ENCODE peak calls at places on chromosomes 11 and 22, in nine cellular contexts. One of them, this sample, is unnamed.

GRCh38 chr22:30299322-30299721 is 10.0 kb upstream of the CASTOR1 start:
- DNase-seq in stimulated activated CD8-positive, alpha-beta memory T cell treated with anti-CD3 and anti-CD28 coated beads, Interleukin-12 subunit alpha, Interleukin-12 subunit beta, amount 100 ng/mL, for 4 hours: no peak
- DNase-seq in H54: no peak
- DNase-seq in pancreas: no peak
- DNase-seq in CD4-positive, alpha-beta T cell: no peak
- DNase-seq in colonic mucosa: no peak
- DNase-seq in fibroblast of lung: no peak
- DNase-seq in activated gamma-delta T cell treated with anti-CD3 and anti-CD28 coated beads, Interleukin-2, amount 50 U/mL, for 16 hours: no peak
- DNase-seq in ureter: no peak
- DNase-seq in this sample: no peak

GRCh38 chr11:10605941-10606381 is 37.5 kb upstream of the LYVE1 start:
- DNase-seq in stimulated activated CD8-positive, alpha-beta memory T cell treated with anti-CD3 and anti-CD28 coated beads, Interleukin-12 subunit alpha, Interleukin-12 subunit beta, amount 100 ng/mL, for 4 hours: no peak
- DNase-seq in H54: peak
- DNase-seq in pancreas: no peak
- DNase-seq in CD4-positive, alpha-beta T cell: no peak
- DNase-seq in colonic mucosa: peak
- DNase-seq in fibroblast of lung: peak
- DNase-seq in activated gamma-delta T cell treated with anti-CD3 and anti-CD28 coated beads, Interleukin-2, amount 50 U/mL, for 16 hours: no peak
- DNase-seq in ureter: no peak
- DNase-seq in this sample: no peak

GRCh38 chr11:73784080-73784634 is 3.5 kb upstream of the MRPL48 start:
- DNase-seq in stimulated activated CD8-positive, alpha-beta memory T cell treated with anti-CD3 and anti-CD28 coated beads, Interleukin-12 subunit alpha, Interleukin-12 subunit beta, amount 100 ng/mL, for 4 hours: no peak
- DNase-seq in H54: no peak
- DNase-seq in pancreas: no peak
- DNase-seq in CD4-positive, alpha-beta T cell: no peak
- DNase-seq in colonic mucosa: no peak
- DNase-seq in fibroblast of lung: peak
- DNase-seq in activated gamma-delta T cell treated with anti-CD3 and anti-CD28 coated beads, Interleukin-2, amount 50 U/mL, for 16 hours: no peak
- DNase-seq in ureter: no peak
- DNase-seq in this sample: peak

GRCh38 chr11:134939046-134939445 is 527.0 kb upstream of the B3GAT1 start:
- DNase-seq in stimulated activated CD8-positive, alpha-beta memory T cell treated with anti-CD3 and anti-CD28 coated beads, Interleukin-12 subunit alpha, Interleukin-12 subunit beta, amount 100 ng/mL, for 4 hours: no peak
- DNase-seq in H54: no peak
- DNase-seq in pancreas: no peak
- DNase-seq in CD4-positive, alpha-beta T cell: no peak
- DNase-seq in colonic mucosa: no peak
- DNase-seq in fibroblast of lung: no peak
- DNase-seq in activated gamma-delta T cell treated with anti-CD3 and anti-CD28 coated beads, Interleukin-2, amount 50 U/mL, for 16 hours: no peak
- DNase-seq in ureter: no peak
- DNase-seq in this sample: no peak

GRCh38 chr11:75140269-75141138 is 10.4 kb upstream of the SLCO2B1 start:
- DNase-seq in stimulated activated CD8-positive, alpha-beta memory T cell treated with anti-CD3 and anti-CD28 coated beads, Interleukin-12 subunit alpha, Interleukin-12 subunit beta, amount 100 ng/mL, for 4 hours: peak
- DNase-seq in H54: peak
- DNase-seq in pancreas: no peak
- DNase-seq in CD4-positive, alpha-beta T cell: peak
- DNase-seq in colonic mucosa: peak
- DNase-seq in fibroblast of lung: peak
- DNase-seq in activated gamma-delta T cell treated with anti-CD3 and anti-CD28 coated beads, Interleukin-2, amount 50 U/mL, for 16 hours: peak
- DNase-seq in ureter: peak
- DNase-seq in this sample: peak

GRCh38 chr11:122883682-122883981 is 1.1 kb downstream of the JHY start:
- DNase-seq in stimulated activated CD8-positive, alpha-beta memory T cell treated with anti-CD3 and anti-CD28 coated beads, Interleukin-12 subunit alpha, Interleukin-12 subunit beta, amount 100 ng/mL, for 4 hours: no peak
- DNase-seq in H54: no peak
- DNase-seq in pancreas: no peak
- DNase-seq in CD4-positive, alpha-beta T cell: no peak
- DNase-seq in colonic mucosa: no peak
- DNase-seq in fibroblast of lung: peak
- DNase-seq in activated gamma-delta T cell treated with anti-CD3 and anti-CD28 coated beads, Interleukin-2, amount 50 U/mL, for 16 hours: no peak
- DNase-seq in ureter: no peak
- DNase-seq in this sample: no peak

GRCh38 chr11:125404811-125405481 is 91.1 kb downstream of the FEZ1 start:
- DNase-seq in stimulated activated CD8-positive, alpha-beta memory T cell treated with anti-CD3 and anti-CD28 coated beads, Interleukin-12 subunit alpha, Interleukin-12 subunit beta, amount 100 ng/mL, for 4 hours: peak
- DNase-seq in H54: peak
- DNase-seq in pancreas: peak
- DNase-seq in CD4-positive, alpha-beta T cell: peak
- DNase-seq in colonic mucosa: peak
- DNase-seq in fibroblast of lung: peak
- DNase-seq in activated gamma-delta T cell treated with anti-CD3 and anti-CD28 coated beads, Interleukin-2, amount 50 U/mL, for 16 hours: peak
- DNase-seq in ureter: peak
- DNase-seq in this sample: peak

GRCh38 chr11:69409812-69410645 is 71.4 kb upstream of the LINC01488 start:
- DNase-seq in stimulated activated CD8-positive, alpha-beta memory T cell treated with anti-CD3 and anti-CD28 coated beads, Interleukin-12 subunit alpha, Interleukin-12 subunit beta, amount 100 ng/mL, for 4 hours: no peak
- DNase-seq in H54: no peak
- DNase-seq in pancreas: no peak
- DNase-seq in CD4-positive, alpha-beta T cell: no peak
- DNase-seq in colonic mucosa: no peak
- DNase-seq in fibroblast of lung: no peak
- DNase-seq in activated gamma-delta T cell treated with anti-CD3 and anti-CD28 coated beads, Interleukin-2, amount 50 U/mL, for 16 hours: no peak
- DNase-seq in ureter: no peak
- DNase-seq in this sample: no peak

GRCh38 chr11:128532016-128532570 is 55.3 kb downstream of the ETS1 start:
- DNase-seq in stimulated activated CD8-positive, alpha-beta memory T cell treated with anti-CD3 and anti-CD28 coated beads, Interleukin-12 subunit alpha, Interleukin-12 subunit beta, amount 100 ng/mL, for 4 hours: no peak
- DNase-seq in H54: no peak
- DNase-seq in pancreas: peak
- DNase-seq in CD4-positive, alpha-beta T cell: no peak
- DNase-seq in colonic mucosa: no peak
- DNase-seq in fibroblast of lung: no peak
- DNase-seq in activated gamma-delta T cell treated with anti-CD3 and anti-CD28 coated beads, Interleukin-2, amount 50 U/mL, for 16 hours: no peak
- DNase-seq in ureter: no peak
- DNase-seq in this sample: no peak

GRCh38 chr22:46104881-46105493 is 45.3 kb upstream of the PPARA start:
- DNase-seq in stimulated activated CD8-positive, alpha-beta memory T cell treated with anti-CD3 and anti-CD28 coated beads, Interleukin-12 subunit alpha, Interleukin-12 subunit beta, amount 100 ng/mL, for 4 hours: no peak
- DNase-seq in H54: no peak
- DNase-seq in pancreas: peak
- DNase-seq in CD4-positive, alpha-beta T cell: no peak
- DNase-seq in colonic mucosa: no peak
- DNase-seq in fibroblast of lung: no peak
- DNase-seq in activated gamma-delta T cell treated with anti-CD3 and anti-CD28 coated beads, Interleukin-2, amount 50 U/mL, for 16 hours: no peak
- DNase-seq in ureter: no peak
- DNase-seq in this sample: no peak

GRCh38 chr11:65776710-65777141 is 4.0 kb downstream of the AP5B1 start:
- DNase-seq in stimulated activated CD8-positive, alpha-beta memory T cell treated with anti-CD3 and anti-CD28 coated beads, Interleukin-12 subunit alpha, Interleukin-12 subunit beta, amount 100 ng/mL, for 4 hours: no peak
- DNase-seq in H54: no peak
- DNase-seq in pancreas: peak
- DNase-seq in CD4-positive, alpha-beta T cell: no peak
- DNase-seq in colonic mucosa: no peak
- DNase-seq in fibroblast of lung: no peak
- DNase-seq in activated gamma-delta T cell treated with anti-CD3 and anti-CD28 coated beads, Interleukin-2, amount 50 U/mL, for 16 hours: no peak
- DNase-seq in ureter: no peak
- DNase-seq in this sample: no peak

GRCh38 chr22:49965291-49966040 is 4.9 kb downstream of the PIM3 start:
- DNase-seq in stimulated activated CD8-positive, alpha-beta memory T cell treated with anti-CD3 and anti-CD28 coated beads, Interleukin-12 subunit alpha, Interleukin-12 subunit beta, amount 100 ng/mL, for 4 hours: peak
- DNase-seq in H54: no peak
- DNase-seq in pancreas: peak
- DNase-seq in CD4-positive, alpha-beta T cell: no peak
- DNase-seq in colonic mucosa: peak
- DNase-seq in fibroblast of lung: no peak
- DNase-seq in activated gamma-delta T cell treated with anti-CD3 and anti-CD28 coated beads, Interleukin-2, amount 50 U/mL, for 16 hours: no peak
- DNase-seq in ureter: peak
- DNase-seq in this sample: no peak

GRCh38 chr11:104089481-104089880 is 53.0 kb downstream of the DDI1 start:
- DNase-seq in stimulated activated CD8-positive, alpha-beta memory T cell treated with anti-CD3 and anti-CD28 coated beads, Interleukin-12 subunit alpha, Interleukin-12 subunit beta, amount 100 ng/mL, for 4 hours: no peak
- DNase-seq in H54: no peak
- DNase-seq in pancreas: no peak
- DNase-seq in CD4-positive, alpha-beta T cell: no peak
- DNase-seq in colonic mucosa: no peak
- DNase-seq in fibroblast of lung: no peak
- DNase-seq in activated gamma-delta T cell treated with anti-CD3 and anti-CD28 coated beads, Interleukin-2, amount 50 U/mL, for 16 hours: no peak
- DNase-seq in ureter: no peak
- DNase-seq in this sample: no peak

GRCh38 chr11:1807628-1807995 is 27.2 kb upstream of the SYT8 start:
- DNase-seq in stimulated activated CD8-positive, alpha-beta memory T cell treated with anti-CD3 and anti-CD28 coated beads, Interleukin-12 subunit alpha, Interleukin-12 subunit beta, amount 100 ng/mL, for 4 hours: no peak
- DNase-seq in H54: no peak
- DNase-seq in pancreas: no peak
- DNase-seq in CD4-positive, alpha-beta T cell: no peak
- DNase-seq in colonic mucosa: no peak
- DNase-seq in fibroblast of lung: no peak
- DNase-seq in activated gamma-delta T cell treated with anti-CD3 and anti-CD28 coated beads, Interleukin-2, amount 50 U/mL, for 16 hours: no peak
- DNase-seq in ureter: no peak
- DNase-seq in this sample: no peak

GRCh38 chr22:38034278-38034882 is 22.8 kb upstream of the PICK1 start:
- DNase-seq in stimulated activated CD8-positive, alpha-beta memory T cell treated with anti-CD3 and anti-CD28 coated beads, Interleukin-12 subunit alpha, Interleukin-12 subunit beta, amount 100 ng/mL, for 4 hours: no peak
- DNase-seq in H54: peak
- DNase-seq in pancreas: no peak
- DNase-seq in CD4-positive, alpha-beta T cell: no peak
- DNase-seq in colonic mucosa: peak
- DNase-seq in fibroblast of lung: peak
- DNase-seq in activated gamma-delta T cell treated with anti-CD3 and anti-CD28 coated beads, Interleukin-2, amount 50 U/mL, for 16 hours: no peak
- DNase-seq in ureter: peak
- DNase-seq in this sample: no peak

GRCh38 chr11:8709002-8709672 is 26.5 kb downstream of the RPL27A start:
- DNase-seq in stimulated activated CD8-positive, alpha-beta memory T cell treated with anti-CD3 and anti-CD28 coated beads, Interleukin-12 subunit alpha, Interleukin-12 subunit beta, amount 100 ng/mL, for 4 hours: no peak
- DNase-seq in H54: no peak
- DNase-seq in pancreas: peak
- DNase-seq in CD4-positive, alpha-beta T cell: no peak
- DNase-seq in colonic mucosa: peak
- DNase-seq in fibroblast of lung: peak
- DNase-seq in activated gamma-delta T cell treated with anti-CD3 and anti-CD28 coated beads, Interleukin-2, amount 50 U/mL, for 16 hours: no peak
- DNase-seq in ureter: peak
- DNase-seq in this sample: no peak

GRCh38 chr11:124768914-124769313 is 6.8 kb upstream of the ESAM start:
- DNase-seq in stimulated activated CD8-positive, alpha-beta memory T cell treated with anti-CD3 and anti-CD28 coated beads, Interleukin-12 subunit alpha, Interleukin-12 subunit beta, amount 100 ng/mL, for 4 hours: no peak
- DNase-seq in H54: no peak
- DNase-seq in pancreas: no peak
- DNase-seq in CD4-positive, alpha-beta T cell: no peak
- DNase-seq in colonic mucosa: peak
- DNase-seq in fibroblast of lung: no peak
- DNase-seq in activated gamma-delta T cell treated with anti-CD3 and anti-CD28 coated beads, Interleukin-2, amount 50 U/mL, for 16 hours: no peak
- DNase-seq in ureter: no peak
- DNase-seq in this sample: no peak

GRCh38 chr22:50059185-50059880 is 1.2 kb upstream of the TTLL8 start:
- DNase-seq in stimulated activated CD8-positive, alpha-beta memory T cell treated with anti-CD3 and anti-CD28 coated beads, Interleukin-12 subunit alpha, Interleukin-12 subunit beta, amount 100 ng/mL, for 4 hours: no peak
- DNase-seq in H54: peak
- DNase-seq in pancreas: no peak
- DNase-seq in CD4-positive, alpha-beta T cell: no peak
- DNase-seq in colonic mucosa: no peak
- DNase-seq in fibroblast of lung: peak
- DNase-seq in activated gamma-delta T cell treated with anti-CD3 and anti-CD28 coated beads, Interleukin-2, amount 50 U/mL, for 16 hours: no peak
- DNase-seq in ureter: no peak
- DNase-seq in this sample: no peak

GRCh38 chr22:19524170-19525115 is at the start of gene CLDN5:
- DNase-seq in stimulated activated CD8-positive, alpha-beta memory T cell treated with anti-CD3 and anti-CD28 coated beads, Interleukin-12 subunit alpha, Interleukin-12 subunit beta, amount 100 ng/mL, for 4 hours: no peak
- DNase-seq in H54: no peak
- DNase-seq in pancreas: no peak
- DNase-seq in CD4-positive, alpha-beta T cell: no peak
- DNase-seq in colonic mucosa: no peak
- DNase-seq in fibroblast of lung: peak
- DNase-seq in activated gamma-delta T cell treated with anti-CD3 and anti-CD28 coated beads, Interleukin-2, amount 50 U/mL, for 16 hours: no peak
- DNase-seq in ureter: no peak
- DNase-seq in this sample: no peak

GRCh38 chr11:109654091-109654490 is 232.1 kb downstream of the C11orf87 start:
- DNase-seq in stimulated activated CD8-positive, alpha-beta memory T cell treated with anti-CD3 and anti-CD28 coated beads, Interleukin-12 subunit alpha, Interleukin-12 subunit beta, amount 100 ng/mL, for 4 hours: no peak
- DNase-seq in H54: no peak
- DNase-seq in pancreas: no peak
- DNase-seq in CD4-positive, alpha-beta T cell: no peak
- DNase-seq in colonic mucosa: no peak
- DNase-seq in fibroblast of lung: no peak
- DNase-seq in activated gamma-delta T cell treated with anti-CD3 and anti-CD28 coated beads, Interleukin-2, amount 50 U/mL, for 16 hours: no peak
- DNase-seq in ureter: no peak
- DNase-seq in this sample: no peak

GRCh38 chr11:87425943-87426342 is 388.2 kb downstream of the TMEM135 start:
- DNase-seq in stimulated activated CD8-positive, alpha-beta memory T cell treated with anti-CD3 and anti-CD28 coated beads, Interleukin-12 subunit alpha, Interleukin-12 subunit beta, amount 100 ng/mL, for 4 hours: no peak
- DNase-seq in H54: no peak
- DNase-seq in pancreas: no peak
- DNase-seq in CD4-positive, alpha-beta T cell: no peak
- DNase-seq in colonic mucosa: no peak
- DNase-seq in fibroblast of lung: no peak
- DNase-seq in activated gamma-delta T cell treated with anti-CD3 and anti-CD28 coated beads, Interleukin-2, amount 50 U/mL, for 16 hours: no peak
- DNase-seq in ureter: no peak
- DNase-seq in this sample: no peak

GRCh38 chr11:45997599-45997998 is 75.1 kb downstream of the LARGE2 start:
- DNase-seq in stimulated activated CD8-positive, alpha-beta memory T cell treated with anti-CD3 and anti-CD28 coated beads, Interleukin-12 subunit alpha, Interleukin-12 subunit beta, amount 100 ng/mL, for 4 hours: no peak
- DNase-seq in H54: no peak
- DNase-seq in pancreas: no peak
- DNase-seq in CD4-positive, alpha-beta T cell: no peak
- DNase-seq in colonic mucosa: no peak
- DNase-seq in fibroblast of lung: no peak
- DNase-seq in activated gamma-delta T cell treated with anti-CD3 and anti-CD28 coated beads, Interleukin-2, amount 50 U/mL, for 16 hours: no peak
- DNase-seq in ureter: no peak
- DNase-seq in this sample: no peak

GRCh38 chr11:134861490-134862107 is 449.6 kb upstream of the B3GAT1 start:
- DNase-seq in stimulated activated CD8-positive, alpha-beta memory T cell treated with anti-CD3 and anti-CD28 coated beads, Interleukin-12 subunit alpha, Interleukin-12 subunit beta, amount 100 ng/mL, for 4 hours: no peak
- DNase-seq in H54: no peak
- DNase-seq in pancreas: no peak
- DNase-seq in CD4-positive, alpha-beta T cell: no peak
- DNase-seq in colonic mucosa: no peak
- DNase-seq in fibroblast of lung: no peak
- DNase-seq in activated gamma-delta T cell treated with anti-CD3 and anti-CD28 coated beads, Interleukin-2, amount 50 U/mL, for 16 hours: no peak
- DNase-seq in ureter: no peak
- DNase-seq in this sample: no peak

GRCh38 chr11:120562806-120563425 is 51.4 kb downstream of the GRIK4 start:
- DNase-seq in stimulated activated CD8-positive, alpha-beta memory T cell treated with anti-CD3 and anti-CD28 coated beads, Interleukin-12 subunit alpha, Interleukin-12 subunit beta, amount 100 ng/mL, for 4 hours: no peak
- DNase-seq in H54: no peak
- DNase-seq in pancreas: no peak
- DNase-seq in CD4-positive, alpha-beta T cell: no peak
- DNase-seq in colonic mucosa: no peak
- DNase-seq in fibroblast of lung: no peak
- DNase-seq in activated gamma-delta T cell treated with anti-CD3 and anti-CD28 coated beads, Interleukin-2, amount 50 U/mL, for 16 hours: no peak
- DNase-seq in ureter: no peak
- DNase-seq in this sample: no peak

GRCh38 chr11:75233688-75234295 is 6.8 kb upstream of the TPBGL start:
- DNase-seq in stimulated activated CD8-positive, alpha-beta memory T cell treated with anti-CD3 and anti-CD28 coated beads, Interleukin-12 subunit alpha, Interleukin-12 subunit beta, amount 100 ng/mL, for 4 hours: no peak
- DNase-seq in H54: peak
- DNase-seq in pancreas: no peak
- DNase-seq in CD4-positive, alpha-beta T cell: no peak
- DNase-seq in colonic mucosa: peak
- DNase-seq in fibroblast of lung: peak
- DNase-seq in activated gamma-delta T cell treated with anti-CD3 and anti-CD28 coated beads, Interleukin-2, amount 50 U/mL, for 16 hours: no peak
- DNase-seq in ureter: no peak
- DNase-seq in this sample: no peak

GRCh38 chr22:29755889-29756288 is 10.9 kb downstream of the ZMAT5 start:
- DNase-seq in stimulated activated CD8-positive, alpha-beta memory T cell treated with anti-CD3 and anti-CD28 coated beads, Interleukin-12 subunit alpha, Interleukin-12 subunit beta, amount 100 ng/mL, for 4 hours: no peak
- DNase-seq in H54: no peak
- DNase-seq in pancreas: no peak
- DNase-seq in CD4-positive, alpha-beta T cell: no peak
- DNase-seq in colonic mucosa: no peak
- DNase-seq in fibroblast of lung: no peak
- DNase-seq in activated gamma-delta T cell treated with anti-CD3 and anti-CD28 coated beads, Interleukin-2, amount 50 U/mL, for 16 hours: no peak
- DNase-seq in ureter: no peak
- DNase-seq in this sample: no peak

GRCh38 chr22:49011379-49011768 is 816.3 kb downstream of the BRD1 start:
- DNase-seq in stimulated activated CD8-positive, alpha-beta memory T cell treated with anti-CD3 and anti-CD28 coated beads, Interleukin-12 subunit alpha, Interleukin-12 subunit beta, amount 100 ng/mL, for 4 hours: no peak
- DNase-seq in H54: no peak
- DNase-seq in pancreas: no peak
- DNase-seq in CD4-positive, alpha-beta T cell: no peak
- DNase-seq in colonic mucosa: peak
- DNase-seq in fibroblast of lung: no peak
- DNase-seq in activated gamma-delta T cell treated with anti-CD3 and anti-CD28 coated beads, Interleukin-2, amount 50 U/mL, for 16 hours: no peak
- DNase-seq in ureter: no peak
- DNase-seq in this sample: no peak

GRCh38 chr22:30372915-30373314 is 14.3 kb downstream of the RNF215 start:
- DNase-seq in stimulated activated CD8-positive, alpha-beta memory T cell treated with anti-CD3 and anti-CD28 coated beads, Interleukin-12 subunit alpha, Interleukin-12 subunit beta, amount 100 ng/mL, for 4 hours: no peak
- DNase-seq in H54: no peak
- DNase-seq in pancreas: no peak
- DNase-seq in CD4-positive, alpha-beta T cell: no peak
- DNase-seq in colonic mucosa: no peak
- DNase-seq in fibroblast of lung: no peak
- DNase-seq in activated gamma-delta T cell treated with anti-CD3 and anti-CD28 coated beads, Interleukin-2, amount 50 U/mL, for 16 hours: no peak
- DNase-seq in ureter: no peak
- DNase-seq in this sample: no peak

GRCh38 chr22:39205344-39206021 is 39.3 kb downstream of the PDGFB start:
- DNase-seq in stimulated activated CD8-positive, alpha-beta memory T cell treated with anti-CD3 and anti-CD28 coated beads, Interleukin-12 subunit alpha, Interleukin-12 subunit beta, amount 100 ng/mL, for 4 hours: peak
- DNase-seq in H54: peak
- DNase-seq in pancreas: no peak
- DNase-seq in CD4-positive, alpha-beta T cell: no peak
- DNase-seq in colonic mucosa: no peak
- DNase-seq in fibroblast of lung: peak
- DNase-seq in activated gamma-delta T cell treated with anti-CD3 and anti-CD28 coated beads, Interleukin-2, amount 50 U/mL, for 16 hours: peak
- DNase-seq in ureter: no peak
- DNase-seq in this sample: peak

GRCh38 chr22:28874061-28874460 is 9.3 kb upstream of the ZNRF3 start:
- DNase-seq in stimulated activated CD8-positive, alpha-beta memory T cell treated with anti-CD3 and anti-CD28 coated beads, Interleukin-12 subunit alpha, Interleukin-12 subunit beta, amount 100 ng/mL, for 4 hours: no peak
- DNase-seq in H54: no peak
- DNase-seq in pancreas: no peak
- DNase-seq in CD4-positive, alpha-beta T cell: no peak
- DNase-seq in colonic mucosa: no peak
- DNase-seq in fibroblast of lung: no peak
- DNase-seq in activated gamma-delta T cell treated with anti-CD3 and anti-CD28 coated beads, Interleukin-2, amount 50 U/mL, for 16 hours: no peak
- DNase-seq in ureter: no peak
- DNase-seq in this sample: no peak

GRCh38 chr11:111736191-111736590 is 30.0 kb downstream of the PPP2R1B start:
- DNase-seq in stimulated activated CD8-positive, alpha-beta memory T cell treated with anti-CD3 and anti-CD28 coated beads, Interleukin-12 subunit alpha, Interleukin-12 subunit beta, amount 100 ng/mL, for 4 hours: no peak
- DNase-seq in H54: no peak
- DNase-seq in pancreas: no peak
- DNase-seq in CD4-positive, alpha-beta T cell: no peak
- DNase-seq in colonic mucosa: no peak
- DNase-seq in fibroblast of lung: peak
- DNase-seq in activated gamma-delta T cell treated with anti-CD3 and anti-CD28 coated beads, Interleukin-2, amount 50 U/mL, for 16 hours: no peak
- DNase-seq in ureter: no peak
- DNase-seq in this sample: no peak